ENCODE peak calls at places on chromosomes 2 and 18, in six cellular contexts. One of them, this sample, is unnamed.
A peak's percentile ranks its signal among the peaks of the same experiment; 100 is the strongest.

GRCh38 chr2:60961457-60961856 is 56.1 kb upstream of the PEX13 start:
- DNase-seq in substantia nigra: no peak
- DNase-seq in uterus: no peak
- DNase-seq in pancreas: no peak
- DNase-seq in neural crest cell: no peak
- DNase-seq in esophagus muscularis mucosa: no peak
- DNase-seq in this sample: no peak

GRCh38 chr2:37350034-37350433 is 5.6 kb downstream of the QPCT start:
- DNase-seq in substantia nigra: no peak
- DNase-seq in uterus: no peak
- DNase-seq in pancreas: no peak
- DNase-seq in neural crest cell: no peak
- DNase-seq in esophagus muscularis mucosa: no peak
- DNase-seq in this sample: no peak

GRCh38 chr2:211724933-211725332 is 813.7 kb downstream of the ERBB4 start:
- DNase-seq in substantia nigra: no peak
- DNase-seq in uterus: no peak
- DNase-seq in pancreas: no peak
- DNase-seq in neural crest cell: no peak
- DNase-seq in esophagus muscularis mucosa: no peak
- DNase-seq in this sample: no peak

GRCh38 chr2:232761301-232761907 is 15.0 kb downstream of the KCNJ13 start:
- DNase-seq in substantia nigra: no peak
- DNase-seq in uterus: no peak
- DNase-seq in pancreas: no peak
- DNase-seq in neural crest cell: no peak
- DNase-seq in esophagus muscularis mucosa: no peak
- DNase-seq in this sample: no peak

GRCh38 chr18:10950876-10951630 is 198.3 kb downstream of the PIEZO2 start:
- DNase-seq in substantia nigra: no peak
- DNase-seq in uterus: no peak
- DNase-seq in pancreas: no peak
- DNase-seq in neural crest cell: no peak
- DNase-seq in esophagus muscularis mucosa: no peak
- DNase-seq in this sample: no peak

GRCh38 chr2:241702155-241702404 is 241 bp downstream of the ING5 start:
- DNase-seq in substantia nigra: peak; percentile 77
- DNase-seq in uterus: no peak
- DNase-seq in pancreas: peak; percentile 96
- DNase-seq in neural crest cell: no peak
- DNase-seq in esophagus muscularis mucosa: no peak
- DNase-seq in this sample: no peak

GRCh38 chr2:46167406-46167805 is 129.8 kb upstream of the EPAS1 start:
- DNase-seq in substantia nigra: no peak
- DNase-seq in uterus: no peak
- DNase-seq in pancreas: no peak
- DNase-seq in neural crest cell: no peak
- DNase-seq in esophagus muscularis mucosa: no peak
- DNase-seq in this sample: no peak

GRCh38 chr18:73296686-73297085 is 428.9 kb upstream of the NETO1 start:
- DNase-seq in substantia nigra: no peak
- DNase-seq in uterus: no peak
- DNase-seq in pancreas: no peak
- DNase-seq in neural crest cell: no peak
- DNase-seq in esophagus muscularis mucosa: no peak
- DNase-seq in this sample: no peak

GRCh38 chr18:24868760-24869237 is 408.4 kb downstream of the HRH4 start:
- DNase-seq in substantia nigra: no peak
- DNase-seq in uterus: no peak
- DNase-seq in pancreas: no peak
- DNase-seq in neural crest cell: no peak
- DNase-seq in esophagus muscularis mucosa: no peak
- DNase-seq in this sample: no peak

GRCh38 chr2:102657770-102658169 is 38.4 kb downstream of the SLC9A2 start:
- DNase-seq in substantia nigra: no peak
- DNase-seq in uterus: no peak
- DNase-seq in pancreas: no peak
- DNase-seq in neural crest cell: no peak
- DNase-seq in esophagus muscularis mucosa: no peak
- DNase-seq in this sample: no peak

GRCh38 chr2:215794829-215795546 is 218.4 kb downstream of the MREG start:
- DNase-seq in substantia nigra: no peak
- DNase-seq in uterus: no peak
- DNase-seq in pancreas: no peak
- DNase-seq in neural crest cell: no peak
- DNase-seq in esophagus muscularis mucosa: no peak
- DNase-seq in this sample: no peak

GRCh38 chr18:27860011-27860410 is 316.9 kb downstream of the CDH2 start:
- DNase-seq in substantia nigra: no peak
- DNase-seq in uterus: no peak
- DNase-seq in pancreas: no peak
- DNase-seq in neural crest cell: no peak
- DNase-seq in esophagus muscularis mucosa: no peak
- DNase-seq in this sample: no peak

GRCh38 chr2:196513796-196514526 is 125.6 kb upstream of the CCDC150 start:
- DNase-seq in substantia nigra: no peak
- DNase-seq in uterus: no peak
- DNase-seq in pancreas: no peak
- DNase-seq in neural crest cell: no peak
- DNase-seq in esophagus muscularis mucosa: no peak
- DNase-seq in this sample: no peak

GRCh38 chr2:133418021-133418420 is 150.2 kb downstream of the NCKAP5 start:
- DNase-seq in substantia nigra: no peak
- DNase-seq in uterus: no peak
- DNase-seq in pancreas: no peak
- DNase-seq in neural crest cell: no peak
- DNase-seq in esophagus muscularis mucosa: no peak
- DNase-seq in this sample: no peak

This sample was measured in retina.